ENCODE peak calls at places on chromosome 17, in ten cellular contexts. W is H9, G is psoas muscle, Y is tibial artery, N is left lung, L is esophagus muscularis mucosa, C is Peyer's patch, K is cardiac fibroblast, A is astrocyte of the spinal cord, F is cardiac muscle cell. X is an unnamed sample.
A peak's percentile ranks its signal among the peaks of the same experiment; 100 is the strongest.

GRCh38 chr17:74235040-74235581 is 21.7 kb downstream of the TTYH2 start:
- DNase-seq in W (no peak), G (no peak), Y (no peak), N (no peak), L (no peak), C (no peak), K (no peak), A (no peak), F (no peak), X (no peak)

GRCh38 chr17:48499248-48499647 is 31.6 kb downstream of the HOXB1 start:
- DNase-seq in W (no peak), G (no peak), Y (no peak), N (no peak), L (no peak), C (no peak), K (no peak), A (no peak), F (no peak), X (no peak)

GRCh38 chr17:50539762-50540440 is 7.1 kb upstream of the SPATA20 start:
- DNase-seq in W (peak; percentile 89), G (no peak), Y (no peak), N (peak; percentile 86), L (no peak), C (peak; percentile 76), K (no peak), A (no peak), F (no peak), X (no peak)

GRCh38 chr17:78272181-78272913 is 40.9 kb downstream of the TMEM235 start:
- DNase-seq in W (peak; percentile 79), G (no peak), Y (no peak), N (no peak), L (no peak), C (peak; percentile 88), K (peak; percentile 94), A (peak; percentile 49), F (peak; percentile 65), X (no peak)

GRCh38 chr17:64247836-64248235 is 15.2 kb downstream of the TEX2 start:
- DNase-seq in W (no peak), G (no peak), Y (no peak), N (no peak), L (no peak), C (no peak), K (no peak), A (no peak), F (no peak), X (no peak)

GRCh38 chr17:57612202-57613071 is 132.7 kb downstream of the CCDC182 start:
- DNase-seq in W (peak; percentile 77), G (peak; percentile 9), Y (no peak), N (no peak), L (no peak), C (no peak), K (no peak), A (no peak), F (peak; percentile 15), X (no peak)

GRCh38 chr17:61731330-61731729 is 132.0 kb downstream of the BRIP1 start:
- DNase-seq in W (no peak), G (no peak), Y (no peak), N (no peak), L (no peak), C (no peak), K (no peak), A (no peak), F (no peak), X (no peak)

GRCh38 chr17:15470536-15470935 is 3.1 kb upstream of the CDRT4 start:
- DNase-seq in W (no peak), G (no peak), Y (no peak), N (no peak), L (no peak), C (no peak), K (no peak), A (no peak), F (no peak), X (no peak)

GRCh38 chr17:71084219-71084618 is 914.9 kb downstream of the KCNJ2 start:
- DNase-seq in W (peak; percentile 78), G (no peak), Y (no peak), N (no peak), L (no peak), C (peak; percentile 66), K (peak; percentile 45), A (peak; percentile 9), F (peak; percentile 72), X (no peak)

GRCh38 chr17:71084838-71085237 is 915.5 kb downstream of the KCNJ2 start:
- DNase-seq in W (no peak), G (no peak), Y (no peak), N (no peak), L (no peak), C (no peak), K (no peak), A (no peak), F (no peak), X (no peak)

GRCh38 chr17:71080937-71081336 is 911.6 kb downstream of the KCNJ2 start:
- DNase-seq in W (peak; percentile 62), G (no peak), Y (no peak), N (no peak), L (no peak), C (no peak), K (no peak), A (no peak), F (no peak), X (no peak)

GRCh38 chr17:71081666-71082065 is 912.3 kb downstream of the KCNJ2 start:
- DNase-seq in W (no peak), G (no peak), Y (no peak), N (no peak), L (no peak), C (no peak), K (no peak), A (no peak), F (no peak), X (no peak)

DNA sequence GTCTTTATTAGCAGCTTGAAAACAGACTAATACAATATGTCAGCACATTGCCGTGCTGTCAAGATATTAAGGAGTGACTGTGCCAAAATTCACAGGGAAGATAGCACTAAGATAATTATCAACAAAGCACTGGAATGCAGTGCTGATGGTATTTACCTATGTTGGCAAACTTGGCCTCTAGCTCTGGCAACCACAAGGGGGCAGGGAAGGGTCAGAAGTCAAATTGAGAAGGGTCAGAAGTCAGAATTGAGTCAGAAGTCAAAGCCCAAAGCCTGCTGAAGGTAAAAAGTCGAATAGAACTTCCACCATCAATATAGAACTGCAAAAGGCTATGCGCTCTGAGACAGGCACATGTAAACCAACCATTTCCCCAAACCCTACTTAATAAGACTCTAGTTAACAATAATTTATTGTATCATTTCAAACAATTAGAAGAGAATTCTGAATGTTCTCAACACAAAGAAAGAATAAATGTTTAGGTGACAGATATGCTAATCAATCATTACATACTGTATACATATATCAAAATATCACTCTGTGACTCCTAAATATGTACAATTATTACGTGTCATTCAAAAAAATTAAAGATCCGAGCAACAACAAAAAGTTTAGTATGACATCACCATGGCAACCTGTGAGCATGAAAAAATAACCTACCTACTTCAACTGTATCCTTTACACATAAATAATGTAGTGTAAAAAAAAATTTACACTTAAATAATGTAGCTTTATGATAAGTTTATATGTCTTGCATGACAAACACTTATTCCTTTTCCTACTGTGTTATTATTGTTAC is 916.1 kb downstream of the KCNJ2 start:
- DNase-seq in W (peak; percentile 79), G (no peak), Y (no peak), N (no peak), L (no peak), C (peak; percentile 49), K (no peak), A (no peak), F (peak; percentile 60), X (no peak)
- TF ChIP-seq CTCF in W (peak; percentile 78), G (no peak), Y (no peak), N (no peak), L (no peak), C (peak; percentile 51), K (peak; percentile 24), A (peak; percentile 25), F (peak; percentile 38), X (no peak)

GRCh38 chr17:4712526-4712925 is 2.1 kb downstream of the ARRB2 start:
- DNase-seq in W (no peak), G (no peak), Y (no peak), N (no peak), L (no peak), C (no peak), K (no peak), A (no peak), F (no peak), X (no peak)
- TF ChIP-seq CTCF in W (no peak), G (no peak), Y (no peak), N (no peak), L (no peak), C (no peak), K (no peak), A (no peak), F (no peak), X (no peak)

GRCh38 chr17:80100035-80100323 is 1.4 kb upstream of the GAA start:
- DNase-seq in W (no peak), G (peak; percentile 33), Y (no peak), N (peak; percentile 50), L (no peak), C (no peak), K (no peak), A (no peak), F (no peak), X (no peak)

GRCh38 chr17:80101160-80101945 is at the start of gene GAA:
- DNase-seq in W (peak; percentile 90), G (peak; percentile 94), Y (peak; percentile 59), N (peak; percentile 97), L (no peak), C (peak; percentile 93), K (peak; percentile 87), A (peak; percentile 66), F (peak; percentile 94), X (peak; percentile 94)

GRCh38 chr17:80103686-80104085 is 2.3 kb downstream of the GAA start:
- DNase-seq in W (no peak), G (no peak), Y (no peak), N (peak; percentile 57), L (no peak), C (no peak), K (no peak), A (no peak), F (no peak), X (no peak)

GRCh38 chr17:80103061-80103481 is 1.7 kb downstream of the GAA start:
- DNase-seq in W (no peak), G (no peak), Y (no peak), N (peak; percentile 43), L (no peak), C (no peak), K (no peak), A (no peak), F (no peak), X (no peak)

GRCh38 chr17:80101946-80102706 is 745 bp downstream of the GAA start:
- DNase-seq in W (no peak), G (peak; percentile 61), Y (peak; percentile 40), N (peak; percentile 80), L (no peak), C (peak; percentile 51), K (peak; percentile 11), A (peak; percentile 54), F (peak; percentile 30), X (no peak)
- TF ChIP-seq CTCF in W (no peak), G (no peak), Y (no peak), N (no peak), L (no peak), C (no peak), K (no peak), A (no peak), F (no peak), X (no peak)

DNA sequence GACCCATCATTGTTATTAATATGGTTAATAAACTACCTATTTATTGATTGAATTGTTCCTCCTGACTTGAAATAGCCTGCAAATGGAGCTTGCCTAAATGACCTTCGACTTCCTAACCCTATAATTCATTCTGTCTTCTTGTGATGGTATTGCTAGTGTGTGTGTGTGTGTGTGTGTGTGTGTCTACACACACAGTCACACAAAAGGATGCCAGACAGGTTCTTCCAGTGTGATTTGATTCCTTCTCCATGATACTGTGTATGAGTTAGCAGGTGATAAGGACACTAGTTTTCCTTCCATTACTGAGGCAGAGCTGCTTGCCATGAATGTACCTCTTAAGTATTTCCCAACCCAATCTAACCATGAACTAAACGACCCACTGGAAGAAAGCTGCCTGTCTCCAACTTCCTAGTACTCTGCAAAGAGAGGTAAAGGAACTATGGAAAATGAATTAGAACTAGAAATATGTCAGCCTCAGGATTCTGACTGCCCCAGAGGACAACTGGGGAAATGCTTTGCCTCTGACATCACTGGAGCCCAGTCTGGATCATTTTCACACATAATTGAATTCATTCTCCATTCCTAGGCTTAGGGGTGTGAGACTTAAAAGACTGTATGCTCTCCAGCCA is 3.5 kb upstream of the CDC6 start:
- DNase-seq in W (no peak), G (no peak), Y (no peak), N (no peak), L (no peak), C (peak; percentile 50), K (peak; percentile 76), A (peak; percentile 90), F (no peak), X (no peak)
- TF ChIP-seq CTCF in W (no peak), G (peak; percentile 8), Y (peak; percentile 12), N (no peak), L (no peak), C (peak; percentile 57), K (peak; percentile 47), A (peak; percentile 42), F (peak; percentile 36), X (no peak)